ENCODE peak calls at places on chromosome 20, in seven cellular contexts. Z is cardiac muscle cell; E is neural progenitor cell; Q is dorsolateral prefrontal cortex; G is mammary epithelial cell; X is RWPE2; L is effector memory CD4-positive, alpha-beta T cell. D is an unnamed sample.

GRCh38 chr20:407097-407952 is 774 bp upstream of the RBCK1 start:
- DNase-seq in X (no peak), E (peak), Q (peak), L (peak), G (peak), Z (peak), D (peak)

GRCh38 chr20:5770240-5770986 is 20.2 kb downstream of the SHLD1 start:
- DNase-seq in Z (peak), L (no peak), E (no peak), G (no peak), Q (no peak), X (no peak), D (no peak)

GRCh38 chr20:53869466-53870258 is 200.7 kb downstream of the BCAS1 start:
- DNase-seq in X (peak), L (peak), Z (peak), G (peak), Q (no peak), E (peak), D (no peak)

GRCh38 chr20:645318-646106 is 7.5 kb downstream of the SRXN1 start:
- DNase-seq in E (peak), Z (peak), G (peak), L (no peak), X (no peak), Q (peak), D (peak)

GRCh38 chr20:53881362-53881761 is 189.0 kb downstream of the BCAS1 start:
- DNase-seq in E (no peak), L (no peak), Z (no peak), Q (no peak), G (no peak), X (no peak), D (no peak)

GRCh38 chr20:400121-400450 is 8.0 kb upstream of the RBCK1 start:
- DNase-seq in L (no peak), Q (no peak), G (no peak), E (no peak), X (no peak), Z (no peak), D (no peak)

GRCh38 chr20:62694868-62695267 is 13.8 kb upstream of the NTSR1 start:
- DNase-seq in G (no peak), L (no peak), X (peak), E (no peak), Z (no peak), Q (no peak), D (no peak)

GRCh38 chr20:53959849-53960585 is 110.4 kb downstream of the BCAS1 start:
- DNase-seq in Q (no peak), Z (peak), E (no peak), L (no peak), X (no peak), G (no peak), D (no peak)

GRCh38 chr20:47546184-47547033 is 44.7 kb downstream of the NCOA3 start:
- DNase-seq in L (no peak), X (no peak), G (peak), Q (no peak), Z (peak), E (no peak), D (no peak)

GRCh38 chr20:36644713-36645109 is 1.3 kb downstream of the SLA2 start:
- DNase-seq in X (no peak), G (no peak), Q (no peak), E (no peak), Z (no peak), L (no peak), D (no peak)

GRCh38 chr20:4109587-4109986 is 94.2 kb upstream of the RNF24 start:
- DNase-seq in Z (no peak), G (no peak), E (no peak), X (no peak), L (no peak), Q (no peak), D (no peak)

GRCh38 chr20:35490736-35491181 is 35.4 kb downstream of the CEP250 start:
- DNase-seq in X (peak), E (no peak), G (no peak), Z (no peak), L (peak), Q (no peak), D (no peak)
- H3K27ac ChIP-seq in X (no peak), E (no peak), G (no peak), Z (no peak), L (peak), Q (no peak), D (no peak)

GRCh38 chr20:57795977-57796560 is 86.3 kb upstream of the PMEPA1 start:
- DNase-seq in X (peak), Z (no peak), G (no peak), L (no peak), Q (no peak), E (no peak), D (no peak)
- H3K27ac ChIP-seq in X (no peak), Z (no peak), G (no peak), L (no peak), Q (no peak), E (no peak), D (no peak)

DNA sequence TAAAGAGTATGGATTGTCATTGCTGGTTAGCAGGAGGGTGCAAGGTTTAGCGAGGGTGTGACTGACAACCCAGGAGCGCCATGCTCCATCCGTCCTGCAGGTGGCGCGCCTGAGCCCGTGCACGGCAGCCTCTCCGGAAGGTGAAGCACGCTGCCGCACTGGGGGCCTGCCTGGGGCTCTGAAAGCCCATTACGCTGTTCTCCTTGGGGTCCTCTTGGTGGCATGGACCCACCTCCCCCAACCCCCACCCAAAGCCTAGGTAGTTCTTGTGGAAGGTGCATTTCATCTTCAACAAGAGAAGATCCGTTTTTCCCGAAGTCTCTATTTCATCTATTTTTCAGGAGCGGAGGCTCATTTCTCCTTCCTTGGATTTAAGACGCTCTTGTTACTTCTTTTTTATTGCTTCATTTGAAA is 197.4 kb upstream of the KCNG1 start:
- DNase-seq in E (peak), Z (peak), G (no peak), L (no peak), X (no peak), Q (no peak), D (peak)
- H3K27ac ChIP-seq in E (no peak), Z (no peak), G (no peak), L (no peak), X (no peak), Q (no peak), D (no peak)

GRCh38 chr20:50819344-50819743 is 24.5 kb downstream of the BCAS4 start:
- DNase-seq in G (no peak), E (no peak), Q (no peak), X (no peak), L (no peak), Z (no peak), D (no peak)

GRCh38 chr20:50815162-50815989 is 20.5 kb downstream of the BCAS4 start:
- DNase-seq in E (no peak), Q (no peak), G (peak), Z (no peak), X (no peak), L (no peak), D (no peak)

GRCh38 chr20:50820515-50821256 is 25.8 kb downstream of the BCAS4 start:
- DNase-seq in X (no peak), L (no peak), G (no peak), Z (no peak), Q (no peak), E (peak), D (no peak)

GRCh38 chr20:50814438-50815161 is 19.7 kb downstream of the BCAS4 start:
- DNase-seq in E (no peak), L (no peak), X (no peak), Q (no peak), Z (no peak), G (no peak), D (no peak)

DNA sequence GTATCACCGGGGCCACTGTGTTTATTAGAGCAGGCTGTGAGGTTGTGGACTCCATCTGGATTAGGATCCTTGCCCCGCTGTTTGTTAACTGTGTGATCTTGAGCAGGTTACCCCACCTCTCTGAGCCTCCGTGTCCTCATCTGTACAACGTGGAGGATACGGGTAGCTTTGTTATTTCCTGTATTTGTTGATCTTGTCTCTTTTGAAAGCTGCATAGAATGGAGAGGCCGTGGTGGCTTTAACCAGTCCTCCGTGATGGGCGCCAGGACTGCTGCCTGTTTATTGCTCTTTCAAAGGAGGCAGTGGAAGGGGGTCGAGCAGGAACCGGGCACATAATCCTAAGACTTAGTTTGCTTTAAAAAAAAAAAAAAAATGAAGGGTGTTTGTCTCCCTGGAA is 22.9 kb downstream of the BCAS4 start:
- DNase-seq in G (no peak), L (no peak), X (no peak), Q (no peak), E (no peak), Z (no peak), D (no peak)
- H3K27ac ChIP-seq in G (peak), L (no peak), X (peak), Q (no peak), E (peak), Z (peak), D (no peak)

D was measured in substantia nigra.